ENCODE peak calls at places on chromosomes 11 and 22, in four cellular contexts. B is MCF 10A, H is neural crest cell, E is NCI-H187 treated with DMSO at 0.1 percent for 48 hours. P is an unnamed sample.

GRCh38 chr22:26851125-26851524 is 193.7 kb downstream of the MIAT start:
- DNase-seq in B (no peak), H (no peak), E (no peak), P (no peak)

GRCh38 chr11:46380340-46381045 is 976 bp upstream of the MDK start:
- DNase-seq in B (peak; percentile 50), H (peak; percentile 70), E (no peak), P (peak; percentile 79)

GRCh38 chr11:133441964-133442660 is 90.2 kb downstream of the OPCML start:
- DNase-seq in B (no peak), H (no peak), E (no peak), P (no peak)

GRCh38 chr11:63839508-63840355 is 822 bp downstream of the MARK2 start:
- DNase-seq in B (peak; percentile 37), H (no peak), E (no peak), P (no peak)

GRCh38 chr11:63489879-63490278 is 1.1 kb downstream of the PLAAT5 start:
- DNase-seq in B (no peak), H (no peak), E (no peak), P (no peak)

GRCh38 chr11:3184732-3185347 is 19.7 kb upstream of the OSBPL5 start:
- DNase-seq in B (no peak), H (no peak), E (no peak), P (no peak)

GRCh38 chr22:38518620-38519019 is 12.5 kb upstream of the DDX17 start:
- DNase-seq in B (no peak), H (no peak), E (no peak), P (no peak)

GRCh38 chr11:70547386-70547785 is 149.1 kb downstream of the CTTN start:
- DNase-seq in B (no peak), H (no peak), E (no peak), P (no peak)

GRCh38 chr11:2728663-2729332 is 29.0 kb upstream of the KCNQ1OT1 start:
- DNase-seq in B (no peak), H (peak; percentile 40), E (no peak), P (no peak)

GRCh38 chr11:1238767-1239595 is 16.1 kb downstream of the MUC5B start:
- DNase-seq in B (no peak), H (no peak), E (no peak), P (peak; percentile 84)

GRCh38 chr22:17369553-17370035 is 334 bp downstream of the CECR2 start:
- DNase-seq in B (no peak), H (peak; percentile 55), E (no peak), P (peak; percentile 53)

GRCh38 chr11:68269414-68270081 is 2.2 kb downstream of the C11orf24 start:
- DNase-seq in B (no peak), H (no peak), E (no peak), P (no peak)

GRCh38 chr11:2853997-2854560 is 31.5 kb downstream of the CDKN1C start:
- DNase-seq in B (no peak), H (no peak), E (no peak), P (no peak)

GRCh38 chr11:66559862-66560676 is 8.3 kb downstream of the CTSF start:
- DNase-seq in B (no peak), H (no peak), E (no peak), P (peak; percentile 64)

GRCh38 chr11:12110714-12111481 is 508 bp downstream of the MICAL2 start:
- DNase-seq in B (peak; percentile 34), H (no peak), E (no peak), P (peak; percentile 23)

GRCh38 chr22:37778370-37779009 is 29.2 kb upstream of the GCAT start:
- DNase-seq in B (no peak), H (no peak), E (no peak), P (no peak)

GRCh38 chr11:47317078-47317828 is 35.2 kb downstream of the MYBPC3 start:
- DNase-seq in B (no peak), H (no peak), E (no peak), P (no peak)

GRCh38 chr11:10716122-10716521 is 22.6 kb upstream of the IRAG1 start:
- DNase-seq in B (peak; percentile 27), H (no peak), E (no peak), P (no peak)

GRCh38 chr22:17491090-17491489 is 72.2 kb upstream of the SLC25A18 start:
- DNase-seq in B (no peak), H (no peak), E (no peak), P (no peak)

GRCh38 chr11:27124514-27125264 is 84.1 kb downstream of the BBOX1 start:
- DNase-seq in B (peak; percentile 45), H (no peak), E (no peak), P (no peak)

GRCh38 chr22:46465793-46466192 is 71.6 kb downstream of the CELSR1 start:
- DNase-seq in B (no peak), H (no peak), E (no peak), P (no peak)

GRCh38 chr22:30398685-30399680 is 2.2 kb downstream of the SEC14L2 start:
- DNase-seq in B (peak; percentile 37), H (no peak), E (no peak), P (no peak)

GRCh38 chr22:45887202-45888131 is 89.5 kb downstream of the WNT7B start:
- DNase-seq in B (peak; percentile 62), H (no peak), E (no peak), P (no peak)

GRCh38 chr11:2223153-2223794 is 47.1 kb downstream of the ASCL2 start:
- DNase-seq in B (no peak), H (no peak), E (no peak), P (no peak)

GRCh38 chr11:33984682-33985389 is 66.7 kb upstream of the CAPRIN1 start:
- DNase-seq in B (no peak), H (no peak), E (no peak), P (no peak)

GRCh38 chr11:30938801-30939200 is 352.6 kb upstream of the MPPED2 start:
- DNase-seq in B (no peak), H (no peak), E (no peak), P (no peak)

GRCh38 chr11:72721689-72722049 is 30.5 kb downstream of the ARAP1 start:
- DNase-seq in B (peak; percentile 49), H (no peak), E (no peak), P (no peak)

GRCh38 chr11:16226245-16226644 is 130.1 kb downstream of the SOX6 start:
- DNase-seq in B (peak; percentile 63), H (no peak), E (no peak), P (no peak)

GRCh38 chr11:126403658-126404057 is 48.2 kb downstream of the ST3GAL4 start:
- DNase-seq in B (peak; percentile 68), H (no peak), E (no peak), P (no peak)

GRCh38 chr11:62491571-62492329 is 54.9 kb downstream of the AHNAK start:
- DNase-seq in B (no peak), H (no peak), E (no peak), P (no peak)

GRCh38 chr11:64643258-64643881 is 52.4 kb downstream of the SLC22A12 start:
- DNase-seq in B (no peak), H (no peak), E (no peak), P (no peak)

GRCh38 chr11:19905280-19905853 is 192.7 kb downstream of the NAV2 start:
- DNase-seq in B (peak; percentile 35), H (no peak), E (peak; percentile 29), P (peak; percentile 29)

GRCh38 chr11:6127881-6128280 is 20.4 kb downstream of the OR56B4 start:
- DNase-seq in B (no peak), H (no peak), E (no peak), P (no peak)

P was measured in HuH-7.5.